ENCODE peak calls at places on chromosome 22, in nine cellular contexts. C is DMS153; N is kidney glomerular epithelial cell; X is stimulated activated CD4-positive, alpha-beta T cell treated with anti-CD3 and anti-CD28 coated beads, Interleukin-1b, Interleukin-23, amount 100 ng/mL, for 24 hours; P is effector CD4-positive, alpha-beta T cell; E is iPS DF 6.9; J is GM13976; Y is EL; F is stimulated activated CD8-positive, alpha-beta memory T cell treated with anti-CD3 and anti-CD28 coated beads, Interleukin-15, amount 100 ng/mL, for 4 hours. M is an unnamed sample.

GRCh38 chr22:44337658-44338004 is 24.9 kb upstream of the SHISAL1 start:
- DNase-seq in C (peak; percentile 69), N (peak; percentile 74), X (no peak), P (no peak), E (no peak), J (no peak), Y (peak; percentile 67), F (no peak), M (no peak)

GRCh38 chr22:49826603-49827306 is 918 bp downstream of the BRD1 start:
- DNase-seq in C (no peak), N (no peak), X (no peak), P (peak; percentile 23), E (no peak), J (no peak), Y (peak; percentile 21), F (no peak), M (no peak)

GRCh38 chr22:42439821-42440674 is 7.8 kb upstream of the NFAM1 start:
- DNase-seq in C (no peak), N (no peak), X (no peak), P (no peak), E (no peak), J (peak; percentile 40), Y (peak; percentile 26), F (no peak), M (no peak)

GRCh38 chr22:49670610-49671330 is 156.9 kb downstream of the BRD1 start:
- DNase-seq in C (no peak), N (no peak), X (no peak), P (no peak), E (no peak), J (peak; percentile 67), Y (no peak), F (no peak), M (no peak)

GRCh38 chr22:46915978-46916730 is 153.7 kb downstream of the TBC1D22A start:
- DNase-seq in C (no peak), N (no peak), X (no peak), P (no peak), E (no peak), J (no peak), Y (no peak), F (no peak), M (no peak)

GRCh38 chr22:20531404-20532181 is 24.2 kb downstream of the MED15 start:
- DNase-seq in C (peak; percentile 31), N (peak; percentile 91), X (no peak), P (no peak), E (no peak), J (no peak), Y (peak; percentile 98), F (no peak), M (no peak)

GRCh38 chr22:49197500-49197899 is 630.2 kb downstream of the BRD1 start:
- DNase-seq in C (peak; percentile 42), N (no peak), X (no peak), P (no peak), E (no peak), J (no peak), Y (no peak), F (no peak), M (no peak)

GRCh38 chr22:37406836-37407235 is 20.4 kb downstream of the ELFN2 start:
- DNase-seq in C (no peak), N (no peak), X (no peak), P (no peak), E (no peak), J (no peak), Y (no peak), F (no peak), M (no peak)

GRCh38 chr22:28373841-28374240 is 305.8 kb downstream of the TTC28 start:
- DNase-seq in C (no peak), N (no peak), X (no peak), P (no peak), E (no peak), J (no peak), Y (peak; percentile 11), F (no peak), M (no peak)

GRCh38 chr22:32175751-32176644 is 16.9 kb upstream of the C22orf42 start:
- DNase-seq in C (no peak), N (no peak), X (no peak), P (no peak), E (peak; percentile 20), J (no peak), Y (no peak), F (no peak), M (no peak)

GRCh38 chr22:28021998-28022660 is 103.1 kb upstream of the PITPNB start:
- DNase-seq in C (no peak), N (no peak), X (no peak), P (no peak), E (no peak), J (peak; percentile 9), Y (no peak), F (no peak), M (no peak)

GRCh38 chr22:46581580-46582244 is 38.5 kb upstream of the GRAMD4 start:
- DNase-seq in C (no peak), N (no peak), X (no peak), P (no peak), E (no peak), J (no peak), Y (no peak), F (no peak), M (no peak)

GRCh38 chr22:20055144-20055543 is 24.9 kb upstream of the DGCR8 start:
- DNase-seq in C (no peak), N (no peak), X (no peak), P (no peak), E (no peak), J (no peak), Y (no peak), F (no peak), M (no peak)

GRCh38 chr22:24695958-24696511 is 78.5 kb downstream of the PIWIL3 start:
- DNase-seq in C (no peak), N (no peak), X (no peak), P (no peak), E (no peak), J (no peak), Y (peak; percentile 38), F (no peak), M (no peak)

GRCh38 chr22:37130031-37130430 is 19.7 kb downstream of the IL2RB start:
- DNase-seq in C (no peak), N (no peak), X (no peak), P (no peak), E (no peak), J (no peak), Y (no peak), F (no peak), M (no peak)

GRCh38 chr22:36445158-36445668 is 36.2 kb downstream of the TXN2 start:
- DNase-seq in C (no peak), N (no peak), X (no peak), P (no peak), E (no peak), J (no peak), Y (peak; percentile 94), F (no peak), M (peak; percentile 40)

GRCh38 chr22:45896153-45896951 is 80.6 kb downstream of the WNT7B start:
- DNase-seq in C (peak; percentile 50), N (no peak), X (no peak), P (no peak), E (peak; percentile 41), J (no peak), Y (no peak), F (no peak), M (no peak)

GRCh38 chr22:39256186-39256552 is 11.4 kb upstream of the PDGFB start:
- DNase-seq in C (no peak), N (no peak), X (no peak), P (no peak), E (no peak), J (no peak), Y (no peak), F (no peak), M (no peak)

GRCh38 chr22:27431896-27432295 is 369.7 kb downstream of the MN1 start:
- DNase-seq in C (no peak), N (no peak), X (no peak), P (no peak), E (no peak), J (no peak), Y (no peak), F (no peak), M (peak; percentile 82)

GRCh38 chr22:38758276-38758945 is 2.6 kb upstream of the SUN2 start:
- DNase-seq in C (no peak), N (no peak), X (no peak), P (peak; percentile 67), E (no peak), J (peak; percentile 67), Y (no peak), F (peak; percentile 62), M (no peak)

GRCh38 chr22:47600281-47600680 is 837.8 kb downstream of the TBC1D22A start:
- DNase-seq in C (no peak), N (no peak), X (no peak), P (no peak), E (no peak), J (no peak), Y (no peak), F (no peak), M (no peak)

GRCh38 chr22:31846161-31847115 is 92.6 kb downstream of the DEPDC5 start:
- DNase-seq in C (no peak), N (no peak), X (no peak), P (no peak), E (no peak), J (peak; percentile 53), Y (no peak), F (no peak), M (no peak)

GRCh38 chr22:27801197-27801615 is 350 bp downstream of the MN1 start:
- DNase-seq in C (no peak), N (peak; percentile 17), X (no peak), P (peak; percentile 13), E (no peak), J (peak; percentile 62), Y (peak; percentile 34), F (no peak), M (no peak)

GRCh38 chr22:27075028-27075678 is 417.8 kb downstream of the MIAT start:
- DNase-seq in C (no peak), N (no peak), X (no peak), P (no peak), E (no peak), J (no peak), Y (no peak), F (no peak), M (no peak)

GRCh38 chr22:44348963-44349950 is 36.5 kb upstream of the SHISAL1 start:
- DNase-seq in C (no peak), N (no peak), X (no peak), P (no peak), E (no peak), J (no peak), Y (no peak), F (no peak), M (no peak)

GRCh38 chr22:46477967-46478635 is 59.3 kb downstream of the CELSR1 start:
- DNase-seq in C (no peak), N (no peak), X (no peak), P (no peak), E (no peak), J (no peak), Y (no peak), F (no peak), M (no peak)

GRCh38 chr22:23684561-23685031 is 6.2 kb upstream of the RGL4 start:
- DNase-seq in C (no peak), N (no peak), X (no peak), P (no peak), E (no peak), J (no peak), Y (no peak), F (no peak), M (peak; percentile 4)

GRCh38 chr22:48954781-48955311 is 872.8 kb downstream of the BRD1 start:
- DNase-seq in C (no peak), N (no peak), X (no peak), P (no peak), E (no peak), J (peak; percentile 12), Y (no peak), F (no peak), M (no peak)

GRCh38 chr22:39236321-39237275 is 8.2 kb downstream of the PDGFB start:
- DNase-seq in C (peak; percentile 83), N (no peak), X (no peak), P (peak; percentile 30), E (no peak), J (peak; percentile 76), Y (no peak), F (peak; percentile 30), M (no peak)

GRCh38 chr22:31497148-31497938 is 1.0 kb downstream of the SFI1 start:
- DNase-seq in C (no peak), N (no peak), X (no peak), P (peak; percentile 25), E (no peak), J (no peak), Y (no peak), F (no peak), M (no peak)

M was measured in NCI-H446 treated with DMSO at 0.1 percent for 48 hours.